ENCODE peak calls at places on chromosomes 4 and X, in seven cellular contexts. B is GM04504; J is COR-L47; F is activated naive CD4-positive, alpha-beta T cell; Q is HEK293T; C is effector CD4-positive, alpha-beta T cell; Y is AG08396. S is an unnamed sample.

GRCh38 chr4:101102114-101102752 is 245.1 kb downstream of the PPP3CA start:
- DNase-seq in F (no peak), Y (peak), J (no peak), C (no peak), Q (no peak), B (peak), S (peak)

GRCh38 chrX:128106630-128107029 is 54.4 kb upstream of the ACTRT1 start:
- DNase-seq in Y (no peak), C (no peak), J (peak), Q (peak), F (no peak), B (no peak), S (no peak)

GRCh38 chr4:30839583-30840520 is 119.7 kb downstream of the PCDH7 start:
- DNase-seq in F (no peak), C (no peak), B (no peak), Y (no peak), J (no peak), Q (no peak), S (no peak)

GRCh38 chr4:42398448-42399355 is 1.4 kb downstream of the SHISA3 start:
- DNase-seq in F (no peak), B (no peak), Q (no peak), C (no peak), J (no peak), Y (no peak), S (no peak)

GRCh38 chrX:72245461-72246089 is 6.7 kb upstream of the ERCC6L start:
- DNase-seq in Q (peak), C (peak), Y (peak), F (no peak), B (peak), J (peak), S (no peak)

GRCh38 chr4:186137193-186137792 is 32.8 kb downstream of the FAM149A start:
- DNase-seq in Q (peak), J (no peak), B (no peak), C (no peak), F (no peak), Y (peak), S (no peak)

GRCh38 chrX:10649286-10649685 is 28.9 kb upstream of the MID1 start:
- DNase-seq in B (no peak), Q (no peak), F (no peak), C (no peak), J (no peak), Y (no peak), S (no peak)

GRCh38 chrX:31609130-31609529 is 537.3 kb upstream of the FTHL17 start:
- DNase-seq in B (peak), J (no peak), Q (no peak), Y (peak), C (no peak), F (no peak), S (peak)

GRCh38 chr4:10299601-10300000 is 157.6 kb downstream of the ZNF518B start:
- DNase-seq in F (no peak), J (no peak), Y (no peak), Q (no peak), B (peak), C (no peak), S (no peak)

GRCh38 chrX:46954716-46955115 is 42.5 kb downstream of the JADE3 start:
- DNase-seq in C (no peak), F (no peak), J (no peak), Y (no peak), B (no peak), Q (no peak), S (no peak)

GRCh38 chrX:153920546-153920945 is 5.5 kb downstream of the ARHGAP4 start:
- DNase-seq in Q (no peak), C (no peak), F (no peak), Y (no peak), B (no peak), J (no peak), S (no peak)

GRCh38 chr4:8841678-8842268 is 29.9 kb downstream of the HMX1 start:
- DNase-seq in B (no peak), Q (no peak), Y (no peak), C (no peak), J (no peak), F (no peak), S (no peak)

GRCh38 chr4:107647591-107647990 is 72.4 kb downstream of the PAPSS1 start:
- DNase-seq in C (no peak), F (no peak), J (no peak), Y (no peak), B (peak), Q (no peak), S (peak)

GRCh38 chr4:12932203-12932788 is 551.8 kb downstream of the RAB28 start:
- DNase-seq in B (no peak), J (no peak), Y (no peak), Q (no peak), C (no peak), F (no peak), S (no peak)

S was measured in AG09319.